ENCODE peak calls at places on chromosomes 1 and 21, in five cellular contexts. Q, M, A, F and R are unnamed samples.

GRCh38 chr21:41133896-41134522 is 34.0 kb upstream of the BACE2 start:
- DNase-seq in Q (no peak), M (no peak), A (no peak), F (peak; percentile 31), R (peak; percentile 23)

GRCh38 chr1:92973203-92973907 is 12.1 kb upstream of the DIPK1A start:
- DNase-seq in Q (no peak), M (no peak), A (no peak), F (no peak), R (peak; percentile 82)

GRCh38 chr1:115874929-115875328 is 34.0 kb upstream of the NHLH2 start:
- DNase-seq in Q (no peak), M (no peak), A (no peak), F (no peak), R (peak; percentile 83)

GRCh38 chr1:64956733-64957441 is 9.5 kb downstream of the JAK1 start:
- DNase-seq in Q (peak; percentile 46), M (no peak), A (no peak), F (no peak), R (no peak)

GRCh38 chr1:247491328-247491727 is 33.4 kb upstream of the OR2B11 start:
- DNase-seq in Q (no peak), M (no peak), A (no peak), F (no peak), R (no peak)

GRCh38 chr1:160143695-160144094 is 7.7 kb upstream of the ATP1A4 start:
- DNase-seq in Q (no peak), M (no peak), A (no peak), F (no peak), R (no peak)

GRCh38 chr1:46472503-46473181 is 17.0 kb upstream of the DMBX1 start:
- DNase-seq in Q (no peak), M (no peak), A (no peak), F (no peak), R (no peak)

GRCh38 chr1:25204797-25205441 is 27.4 kb downstream of the SYF2 start:
- DNase-seq in Q (peak; percentile 46), M (no peak), A (peak; percentile 15), F (peak; percentile 43), R (peak; percentile 17)

GRCh38 chr1:156947818-156948525 is 27.5 kb downstream of the LRRC71 start:
- DNase-seq in Q (no peak), M (no peak), A (no peak), F (no peak), R (no peak)

GRCh38 chr1:38075191-38075590 is 28.6 kb upstream of the POU3F1 start:
- DNase-seq in Q (no peak), M (no peak), A (no peak), F (no peak), R (no peak)

GRCh38 chr1:204286841-204287387 is 72.8 kb downstream of the PLEKHA6 start:
- DNase-seq in Q (peak; percentile 35), M (no peak), A (peak; percentile 67), F (no peak), R (peak; percentile 33)